ENCODE peak calls at places on chromosomes 6 and 20, in four cellular contexts. S is nucleus accumbens, Q is GM03348, F is heart left ventricle. A is an unnamed sample.

GRCh38 chr20:38673731-38674177 is 50.5 kb upstream of the SLC32A1 start:
- DNase-seq in S (no peak), Q (no peak), F (no peak), A (no peak)

GRCh38 chr6:42322676-42323075 is 105.0 kb upstream of the MRPS10 start:
- DNase-seq in S (no peak), Q (no peak), F (no peak), A (no peak)

GRCh38 chr6:169990095-169991030 is 238.9 kb downstream of the ERMARD start:
- DNase-seq in S (no peak), Q (no peak), F (no peak), A (no peak)

GRCh38 chr6:132530293-132530974 is 7.6 kb upstream of the TAAR9 start:
- DNase-seq in S (peak), Q (peak), F (peak), A (peak)

GRCh38 chr6:151209071-151209831 is 30.5 kb upstream of the AKAP12 start:
- DNase-seq in S (no peak), Q (no peak), F (no peak), A (no peak)

GRCh38 chr6:138410972-138411667 is 7.1 kb downstream of the HEBP2 start:
- DNase-seq in S (no peak), Q (peak), F (no peak), A (no peak)

GRCh38 chr20:44187763-44188709 is 1.0 kb upstream of the JPH2 start:
- DNase-seq in S (no peak), Q (peak), F (no peak), A (peak)

GRCh38 chr6:148874698-148875293 is 128.0 kb downstream of the UST start:
- DNase-seq in S (no peak), Q (no peak), F (peak), A (no peak)

GRCh38 chr6:3222506-3223038 is 4.9 kb downstream of the TUBB2B start:
- DNase-seq in S (no peak), Q (no peak), F (no peak), A (no peak)

GRCh38 chr6:142301421-142302391 is at the start of gene ADGRG6:
- DNase-seq in S (no peak), Q (peak), F (peak), A (peak)

GRCh38 chr6:30411515-30412207 is 66.7 kb downstream of the RPP21 start:
- DNase-seq in S (peak), Q (no peak), F (peak), A (peak)

GRCh38 chr20:57618091-57618765 is 2.0 kb downstream of the ZBP1 start:
- DNase-seq in S (no peak), Q (no peak), F (no peak), A (no peak)

GRCh38 chr6:155313602-155314091 is 637 bp downstream of the TFB1M start:
- DNase-seq in S (no peak), Q (no peak), F (no peak), A (no peak)

GRCh38 chr20:15902493-15902892 is 670.8 kb downstream of the KIF16B start:
- DNase-seq in S (no peak), Q (no peak), F (no peak), A (no peak)

GRCh38 chr20:36802326-36803223 is 29.0 kb upstream of the DSN1 start:
- DNase-seq in S (no peak), Q (peak), F (no peak), A (peak)

GRCh38 chr6:168034537-168034936 is 37.1 kb downstream of the KIF25 start:
- DNase-seq in S (no peak), Q (no peak), F (no peak), A (no peak)

GRCh38 chr6:21395121-21395520 is 198.4 kb upstream of the SOX4 start:
- DNase-seq in S (no peak), Q (no peak), F (no peak), A (no peak)

GRCh38 chr6:26268659-26269402 is 96.2 kb upstream of the BTN3A2 start:
- DNase-seq in S (no peak), Q (no peak), F (no peak), A (no peak)

GRCh38 chr6:10425973-10426780 is 11.3 kb upstream of the TFAP2A start:
- DNase-seq in S (no peak), Q (peak), F (no peak), A (no peak)

GRCh38 chr6:151002562-151002961 is 137.1 kb downstream of the MTHFD1L start:
- DNase-seq in S (no peak), Q (no peak), F (no peak), A (no peak)

GRCh38 chr20:45685896-45686295 is 15.9 kb upstream of the WFDC11 start:
- DNase-seq in S (no peak), Q (peak), F (no peak), A (peak)

GRCh38 chr20:36845288-36845969 is 30.5 kb upstream of the TLDC2 start:
- DNase-seq in S (peak), Q (no peak), F (no peak), A (no peak)

GRCh38 chr6:134746125-134746524 is 203.8 kb downstream of the ALDH8A1 start:
- DNase-seq in S (no peak), Q (no peak), F (no peak), A (no peak)

A was measured in GM04504.